ENCODE peak calls at places on chromosome 6, in five cellular contexts. E is right lobe of liver, X is cardiac muscle cell, R is IMR-90, N is body of pancreas. T is an unnamed sample.

GRCh38 chr6:149211046-149211571 is 106.4 kb upstream of the TAB2 start:
- DNase-seq in X (peak; percentile 43), R (peak; percentile 43), N (no peak), E (no peak), T (no peak)

GRCh38 chr6:125952764-125953501 is 3.6 kb upstream of the HINT3 start:
- DNase-seq in E (no peak), N (peak; percentile 17), R (peak; percentile 53), X (no peak), T (no peak)

GRCh38 chr6:64817525-64817924 is 889.5 kb downstream of the EYS start:
- DNase-seq in N (no peak), R (no peak), X (no peak), E (no peak), T (no peak)

GRCh38 chr6:3286641-3287171 is 28.0 kb downstream of the PSMG4 start:
- DNase-seq in N (peak; percentile 10), R (no peak), E (no peak), X (no peak), T (no peak)

GRCh38 chr6:113570176-113570575 is 287.0 kb upstream of the MARCKS start:
- DNase-seq in E (no peak), X (peak; percentile 45), R (no peak), N (no peak), T (no peak)

GRCh38 chr6:31826793-31827285 is 699 bp upstream of the HSPA1B start:
- DNase-seq in X (peak; percentile 96), E (peak; percentile 79), R (no peak), N (peak; percentile 91), T (peak; percentile 90)

GRCh38 chr6:40983752-40984151 is 55.3 kb downstream of the UNC5CL start:
- DNase-seq in X (no peak), R (no peak), N (no peak), E (no peak), T (no peak)

GRCh38 chr6:2480267-2480966 is 235.0 kb upstream of the GMDS start:
- DNase-seq in N (no peak), R (no peak), X (peak; percentile 85), E (no peak), T (peak; percentile 72)

GRCh38 chr6:106199331-106199730 is 113.2 kb downstream of the PRDM1 start:
- DNase-seq in X (no peak), N (no peak), R (no peak), E (no peak), T (no peak)

GRCh38 chr6:10395171-10395945 is 19.5 kb downstream of the TFAP2A start:
- DNase-seq in E (no peak), X (no peak), N (no peak), R (no peak), T (no peak)

GRCh38 chr6:122645256-122645655 is 35.1 kb downstream of the PKIB start:
- DNase-seq in E (no peak), R (no peak), N (no peak), X (no peak), T (no peak)

GRCh38 chr6:166691199-166691598 is 64.1 kb upstream of the RPS6KA2 start:
- DNase-seq in N (peak; percentile 66), E (no peak), X (peak; percentile 52), R (peak; percentile 54), T (peak; percentile 70)

GRCh38 chr6:116405663-116406329 is 35.0 kb downstream of the DSE start:
- DNase-seq in N (no peak), X (peak; percentile 41), E (no peak), R (peak; percentile 86), T (no peak)

GRCh38 chr6:4801491-4802118 is 25.4 kb downstream of the CDYL start:
- DNase-seq in N (no peak), X (no peak), R (no peak), E (no peak), T (no peak)

GRCh38 chr6:80205404-80205803 is 98.9 kb downstream of the BCKDHB start:
- DNase-seq in X (no peak), R (no peak), E (no peak), N (no peak), T (no peak)

GRCh38 chr6:161273356-161273751 is 507 bp downstream of the AGPAT4 start:
- DNase-seq in R (peak; percentile 48), X (peak; percentile 65), E (no peak), N (no peak), T (no peak)

GRCh38 chr6:42041131-42042055 is 8.9 kb upstream of the TAF8 start:
- DNase-seq in X (peak; percentile 62), E (no peak), N (no peak), R (no peak), T (peak; percentile 58)

GRCh38 chr6:74581681-74582080 is 624.2 kb downstream of the COL12A1 start:
- DNase-seq in N (no peak), X (no peak), E (no peak), R (no peak), T (no peak)

GRCh38 chr6:7646394-7646793 is 56.4 kb downstream of the SNRNP48 start:
- DNase-seq in X (peak; percentile 17), E (no peak), N (no peak), R (peak; percentile 68), T (no peak)

GRCh38 chr6:66496659-66497058 is 789.6 kb upstream of the EYS start:
- DNase-seq in E (no peak), R (no peak), N (no peak), X (peak; percentile 1), T (no peak)

GRCh38 chr6:130376921-130377320 is 11.1 kb downstream of the TMEM200A start:
- DNase-seq in R (no peak), E (no peak), X (peak; percentile 14), N (no peak), T (no peak)

GRCh38 chr6:15593798-15594197 is 69.0 kb downstream of the DTNBP1 start:
- DNase-seq in E (no peak), X (peak; percentile 78), N (peak; percentile 16), R (peak; percentile 27), T (no peak)

GRCh38 chr6:153131037-153131981 is at the start of gene RGS17:
- DNase-seq in E (no peak), R (peak; percentile 73), X (peak; percentile 88), N (peak; percentile 69), T (peak; percentile 46)

GRCh38 chr6:131628726-131629125 is 684 bp upstream of the MED23 start:
- DNase-seq in X (no peak), N (no peak), R (no peak), E (no peak), T (no peak)

GRCh38 chr6:946546-946945 is 253.6 kb upstream of the EXOC2 start:
- DNase-seq in N (no peak), X (no peak), E (no peak), R (peak; percentile 36), T (no peak)

GRCh38 chr6:7440476-7440875 is 50.9 kb downstream of the RIOK1 start:
- DNase-seq in E (no peak), X (no peak), N (no peak), R (no peak), T (no peak)

GRCh38 chr6:158213925-158214674 is 46.0 kb downstream of the GTF2H5 start:
- DNase-seq in R (peak; percentile 83), N (peak; percentile 72), E (peak; percentile 73), X (peak; percentile 91), T (peak; percentile 47)

GRCh38 chr6:106600329-106600728 is 29.0 kb downstream of the RTN4IP1 start:
- DNase-seq in X (no peak), N (no peak), E (no peak), R (peak; percentile 31), T (no peak)

DNA sequence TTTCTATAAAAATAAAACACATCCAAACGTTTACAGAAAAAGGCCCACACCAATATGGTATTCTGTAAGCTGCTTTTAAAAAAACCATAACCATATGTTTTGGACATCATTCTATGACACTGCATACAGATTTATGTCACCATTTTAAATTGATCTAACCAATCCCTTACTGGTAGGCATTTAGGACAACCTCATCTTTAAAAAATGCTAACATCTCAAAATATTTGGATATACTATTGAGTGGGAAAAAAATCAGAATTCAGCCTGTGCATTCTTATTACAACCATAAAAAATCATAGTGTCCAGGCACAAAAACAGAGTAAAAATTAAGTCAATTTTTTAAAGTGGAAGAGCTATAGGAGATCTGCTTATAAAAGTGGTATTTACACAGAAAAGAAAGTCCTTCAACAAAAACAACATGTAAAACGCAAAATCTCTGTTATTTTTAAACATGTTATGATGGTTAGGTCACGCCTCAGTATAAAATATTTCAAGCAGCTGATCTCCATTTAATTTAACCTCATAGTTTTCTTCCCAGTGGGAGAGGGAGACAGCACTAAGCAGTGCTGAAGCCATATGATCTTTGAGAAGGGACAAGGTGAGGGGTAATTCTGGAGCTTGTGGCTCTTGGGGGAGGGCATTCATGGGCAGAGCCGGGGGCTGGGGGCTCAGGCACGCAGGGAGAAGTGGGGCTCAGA is 21.2 kb downstream of the TRAM2 start:
- DNase-seq in E (no peak), X (no peak), R (peak; percentile 69), N (no peak), T (no peak)
- H3K4me1 ChIP-seq in E (no peaks in the 10 kb centered on the region), X (peaks cover 25% of the 10 kb centered on the region), R (peaks cover 55% of the 10 kb centered on the region), N (peaks cover 26% of the 10 kb centered on the region), T (peaks cover 59% of the 10 kb centered on the region)

GRCh38 chr6:92779758-92780157 is 639.6 kb downstream of the EPHA7 start:
- DNase-seq in E (no peak), X (peak; percentile 67), N (peak; percentile 24), R (peak; percentile 63), T (no peak)

DNA sequence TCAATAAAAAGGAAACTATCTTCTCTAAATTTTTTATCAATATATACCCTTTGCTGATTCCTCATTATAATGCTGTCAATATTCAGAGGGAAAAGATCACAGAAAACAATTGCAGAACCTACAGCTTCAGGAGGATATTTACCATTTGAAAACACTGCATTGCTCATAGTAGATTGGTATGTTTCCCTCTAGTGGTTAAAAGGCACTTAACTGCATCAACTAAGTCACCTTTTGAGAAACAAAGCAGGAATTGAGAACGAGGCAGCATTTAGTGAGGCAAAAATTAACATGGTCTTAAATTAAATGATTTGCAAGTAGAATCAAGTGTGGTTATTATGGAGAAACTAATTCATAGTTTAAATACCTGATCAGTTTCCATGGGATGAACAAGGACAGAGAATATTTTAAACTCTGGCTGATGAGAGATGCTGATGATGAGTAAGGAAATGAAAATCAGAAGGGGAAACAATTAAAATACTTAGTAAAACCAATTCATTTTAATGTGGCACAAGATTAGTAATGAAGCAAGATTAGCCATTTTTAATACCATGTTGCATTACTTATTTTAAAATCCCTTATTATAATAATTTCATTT is 642.1 kb downstream of the EPHA7 start:
- DNase-seq in E (no peak), X (peak; percentile 44), R (peak; percentile 42), N (no peak), T (no peak)
- TF ChIP-seq CTCF in E (peak; percentile 12), X (peak; percentile 55), R (peak; percentile 56), N (no peak), T (peak; percentile 58)

DNA sequence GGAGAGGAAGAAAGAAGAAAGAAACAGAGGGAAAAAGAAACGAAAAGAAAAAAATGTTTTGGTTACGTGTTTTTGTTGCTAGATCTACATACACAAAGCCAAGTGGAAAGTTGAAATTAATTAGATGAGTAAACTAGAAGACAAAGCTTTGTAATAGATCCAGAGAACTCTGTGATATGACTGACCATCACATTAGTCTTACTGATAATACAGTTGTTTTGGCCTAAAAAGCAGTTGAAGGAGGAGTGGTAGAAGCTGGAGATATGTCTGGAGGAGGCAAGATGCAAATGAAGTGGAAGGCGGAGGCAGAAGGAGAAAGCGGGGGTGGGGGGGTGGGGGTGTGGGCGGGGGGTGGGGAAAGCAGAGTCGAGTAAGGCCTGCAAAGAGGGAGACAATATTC is 500.1 kb upstream of the ID4 start:
- DNase-seq in N (no peak), E (no peak), X (peak; percentile 14), R (no peak), T (no peak)
- H3K4me1 ChIP-seq in N (no peaks in the 10 kb centered on the region), E (no peaks in the 10 kb centered on the region), X (no peaks in the 10 kb centered on the region), R (no peaks in the 10 kb centered on the region), T (no peaks in the 10 kb centered on the region)

DNA sequence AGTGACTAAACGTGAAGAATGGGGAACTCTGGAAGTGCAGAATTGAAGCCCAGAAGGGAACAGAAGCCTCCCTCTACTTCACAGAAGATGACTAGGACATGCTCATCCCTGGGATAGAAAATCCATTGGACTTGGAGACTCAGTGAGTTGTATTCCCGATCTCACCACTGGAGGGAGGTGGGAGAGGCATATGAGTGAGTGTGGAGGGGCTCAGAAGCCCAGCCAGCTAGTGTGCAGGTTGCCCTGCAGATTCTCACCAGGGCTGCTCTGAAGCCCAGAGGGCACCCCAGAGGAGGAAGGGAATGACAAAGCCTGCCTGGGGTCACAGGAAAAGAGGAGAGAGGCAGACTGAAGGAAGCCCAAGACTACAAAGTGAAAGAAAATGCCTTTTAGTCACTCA is 42.1 kb upstream of the HLA-E start:
- DNase-seq in E (no peak), R (peak; percentile 8), N (no peak), X (peak; percentile 21), T (no peak)
- TF ChIP-seq CTCF in E (no peak), R (peak; percentile 7), N (no peak), X (peak; percentile 25), T (no peak)